ENCODE peak calls at places on chromosomes 5 and 9, in ten cellular contexts. N is A549, T is heart left ventricle, R is prostate gland, S is gastrocnemius medialis, Q is NB4, C is sigmoid colon, P is suprapubic skin, X is transverse colon, K is IMR-90. W is an unnamed sample.

GRCh38 chr9:81529556-81530193 is 159.7 kb downstream of the TLE1 start:
- DNase-seq in K (peak), X (no peak), R (peak), S (no peak), C (peak), T (no peak), N (peak), P (no peak), Q (no peak), W (no peak)

GRCh38 chr9:133701321-133701980 is 36.7 kb downstream of the SARDH start:
- DNase-seq in C (peak), R (no peak), P (peak), K (no peak), T (peak), S (no peak), Q (no peak), N (no peak), X (no peak), W (no peak)

GRCh38 chr5:143201589-143201988 is 201.9 kb downstream of the NR3C1 start:
- DNase-seq in T (no peak), Q (no peak), S (no peak), C (no peak), P (no peak), K (peak), R (no peak), X (no peak), N (no peak), W (no peak)

GRCh38 chr9:94801685-94802084 is 75.2 kb downstream of the AOPEP start:
- DNase-seq in T (no peak), K (peak), R (no peak), P (no peak), C (no peak), X (no peak), N (no peak), Q (no peak), S (no peak), W (no peak)

GRCh38 chr9:21570643-21571275 is 88.6 kb upstream of the IFNE start:
- DNase-seq in P (no peak), K (no peak), R (no peak), C (no peak), T (no peak), X (no peak), S (no peak), N (no peak), Q (no peak), W (no peak)

GRCh38 chr5:137022725-137023124 is 476.4 kb downstream of the SPOCK1 start:
- DNase-seq in Q (no peak), S (no peak), P (no peak), X (no peak), K (no peak), R (no peak), T (no peak), N (no peak), C (no peak), W (no peak)

GRCh38 chr5:92687793-92688467 is 893.1 kb downstream of the NR2F1-AS1 start:
- DNase-seq in S (no peak), R (no peak), N (peak), T (no peak), Q (peak), C (no peak), X (no peak), P (no peak), K (peak), W (no peak)

GRCh38 chr5:42993516-42994284 is 46.4 kb downstream of the ANXA2R start:
- DNase-seq in N (no peak), X (peak), S (no peak), C (no peak), P (no peak), Q (peak), K (peak), R (no peak), T (no peak), W (peak)

GRCh38 chr5:16889203-16889971 is 46.7 kb downstream of the MYO10 start:
- DNase-seq in S (no peak), T (no peak), K (peak), P (no peak), C (no peak), Q (no peak), R (peak), X (no peak), N (no peak), W (no peak)

GRCh38 chr5:67181648-67182218 is 14.9 kb downstream of the CD180 start:
- DNase-seq in Q (peak), C (no peak), X (no peak), S (no peak), T (no peak), N (no peak), P (no peak), K (no peak), R (no peak), W (no peak)

GRCh38 chr9:128429505-128430086 is 8.9 kb downstream of the CERCAM start:
- DNase-seq in N (no peak), S (no peak), R (no peak), X (no peak), K (no peak), T (no peak), C (no peak), P (no peak), Q (no peak), W (no peak)

GRCh38 chr9:132214027-132214622 is 52.3 kb downstream of the NTNG2 start:
- DNase-seq in S (peak), Q (peak), N (peak), X (no peak), K (peak), T (peak), R (peak), C (peak), P (no peak), W (no peak)

GRCh38 chr5:54671111-54671531 is 153.6 kb downstream of the SNX18 start:
- DNase-seq in X (no peak), Q (no peak), S (no peak), R (peak), N (no peak), T (no peak), P (no peak), C (no peak), K (peak), W (no peak)

GRCh38 chr5:82538339-82539034 is 260.3 kb upstream of the RPS23 start:
- DNase-seq in R (no peak), Q (no peak), P (no peak), T (no peak), S (no peak), N (no peak), X (no peak), C (no peak), K (no peak), W (no peak)

GRCh38 chr9:91534374-91534773 is 110.7 kb upstream of the NFIL3 start:
- DNase-seq in S (no peak), R (no peak), N (no peak), P (no peak), T (no peak), C (no peak), K (peak), X (no peak), Q (no peak), W (no peak)

GRCh38 chr5:157511656-157512644 is 51.9 kb downstream of the NIPAL4 start:
- DNase-seq in X (peak), R (peak), C (peak), K (peak), N (peak), P (peak), S (peak), T (peak), Q (peak), W (peak)

GRCh38 chr5:172503925-172504730 is 49.8 kb upstream of the SH3PXD2B start:
- DNase-seq in K (no peak), R (peak), P (peak), T (peak), S (peak), X (peak), Q (no peak), N (no peak), C (peak), W (peak)

GRCh38 chr5:23223846-23224245 is 283.6 kb upstream of the PRDM9 start:
- DNase-seq in C (no peak), N (no peak), K (no peak), S (no peak), Q (no peak), R (no peak), T (no peak), X (no peak), P (no peak), W (no peak)

GRCh38 chr9:16344343-16344742 is 526.1 kb downstream of the BNC2 start:
- DNase-seq in C (no peak), Q (no peak), N (peak), R (no peak), P (no peak), T (no peak), X (no peak), K (peak), S (no peak), W (no peak)

GRCh38 chr9:37410354-37410861 is 12.1 kb upstream of the GRHPR start:
- DNase-seq in R (no peak), K (no peak), P (no peak), X (no peak), Q (no peak), T (no peak), S (no peak), C (no peak), N (no peak), W (no peak)

GRCh38 chr9:25724424-25724823 is 46.2 kb upstream of the TUSC1 start:
- DNase-seq in X (no peak), N (no peak), Q (no peak), K (peak), P (no peak), T (no peak), R (no peak), C (no peak), S (no peak), W (no peak)

DNA sequence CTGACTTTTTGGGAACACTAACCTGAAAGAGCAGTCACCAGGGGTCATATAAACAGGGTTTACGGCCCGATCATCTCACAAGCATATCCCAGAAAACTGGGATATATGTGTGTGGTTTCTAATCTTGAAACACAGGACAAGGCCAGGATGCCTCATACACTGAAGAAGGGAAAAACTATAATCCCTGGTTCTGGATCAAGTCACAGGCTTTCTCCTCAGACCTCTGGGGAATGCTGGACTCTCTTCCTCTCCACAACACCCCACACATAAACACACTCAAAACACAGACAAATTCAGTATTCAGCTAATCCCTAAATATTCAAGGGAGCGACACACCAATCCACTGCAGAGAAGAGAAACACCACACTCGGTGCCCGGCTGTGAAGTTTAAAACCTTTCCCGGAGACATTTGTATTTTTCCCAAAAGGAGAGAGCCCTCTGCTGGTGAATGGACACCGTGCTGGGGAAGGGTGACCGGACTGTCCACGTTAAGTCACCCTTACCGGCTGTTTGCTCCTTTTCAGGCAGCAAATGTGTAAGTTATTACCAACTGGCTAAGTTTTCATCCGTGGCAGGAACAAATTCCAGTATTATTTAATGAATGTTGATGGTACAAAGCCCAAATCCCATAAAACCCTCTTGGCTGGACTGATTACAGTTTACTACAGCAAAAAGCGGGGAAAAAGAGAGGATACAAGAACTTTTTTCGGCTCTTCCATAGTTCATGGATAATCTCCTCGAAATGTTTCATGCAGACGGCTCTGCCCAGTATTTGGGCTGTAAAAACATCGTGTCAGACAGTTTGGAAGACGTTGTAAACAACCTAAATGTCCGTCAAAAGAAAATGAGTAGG is 131.0 kb upstream of the SLC30A5 start:
- DNase-seq in S (peak), R (peak), X (peak), N (peak), Q (peak), P (peak), K (peak), C (peak), T (no peak), W (peak)
- TF ChIP-seq CTCF in S (peak), R (peak), X (peak), N (peak), Q (peak), P (peak), K (peak), C (peak), T (peak), W (peak)

DNA sequence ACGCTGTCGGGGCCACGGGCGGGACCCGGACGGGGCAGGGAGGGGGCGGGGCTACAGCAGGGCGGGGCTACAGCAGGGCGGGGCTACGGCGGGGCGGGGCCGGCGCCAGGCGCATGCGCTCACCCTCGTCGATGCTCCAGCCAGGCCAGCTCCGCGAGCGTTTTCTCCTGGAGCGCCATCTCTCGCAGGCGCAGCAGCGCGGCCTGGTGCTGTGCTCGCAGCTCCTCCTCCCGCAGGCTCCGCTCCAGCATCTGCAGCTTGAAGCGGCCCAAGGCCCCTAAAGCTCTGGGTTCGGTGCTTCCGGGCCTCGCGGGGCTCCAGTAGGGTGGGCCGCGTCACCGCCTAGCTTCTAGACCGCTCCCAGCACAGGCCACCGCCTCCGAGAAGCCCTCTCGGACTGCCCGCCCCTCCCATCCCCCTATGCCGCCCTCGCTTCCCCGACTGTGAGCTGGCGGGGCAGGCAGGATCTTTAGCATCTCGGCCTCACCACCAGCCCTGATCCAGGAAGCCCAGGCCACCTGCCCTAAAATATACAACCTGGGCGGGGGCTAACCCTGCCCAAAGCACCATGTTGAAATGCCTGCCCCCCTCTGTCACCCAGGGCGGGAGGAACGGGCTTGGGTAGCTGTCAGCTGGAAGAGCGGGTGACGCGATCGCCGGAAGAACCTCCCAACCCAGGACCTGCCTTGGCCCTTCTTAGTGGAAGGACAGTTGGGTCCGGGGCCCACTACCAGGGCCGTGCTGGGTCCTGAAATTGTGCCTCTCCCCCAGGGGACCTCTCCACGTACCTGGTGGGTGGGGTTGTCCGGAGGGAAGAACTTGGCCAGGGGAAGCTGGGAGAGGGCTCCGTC is 21.9 kb upstream of the QSOX2 start:
- DNase-seq in X (peak), K (peak), P (no peak), Q (peak), N (peak), C (peak), R (peak), T (peak), S (peak), W (peak)
- TF ChIP-seq POLR2A in X (no peak), K (no peak), P (no peak), Q (no peak), N (peak), C (no peak), R (peak), T (peak), S (no peak), W (no peak)

GRCh38 chr9:3863114-3863528 is 337.3 kb upstream of the RFX3 start:
- DNase-seq in P (no peak), T (no peak), S (no peak), R (no peak), C (no peak), K (peak), Q (peak), X (no peak), N (peak), W (no peak)
- TF ChIP-seq CTCF in P (no peak), T (no peak), S (no peak), R (no peak), C (no peak), K (no peak), Q (no peak), X (no peak), N (no peak), W (no peak)

GRCh38 chr5:178232124-178232919 is at the start of gene PHYKPL:
- DNase-seq in C (peak), S (peak), Q (peak), R (peak), T (peak), P (peak), X (peak), N (peak), K (peak), W (peak)
- TF ChIP-seq POLR2A in C (no peak), S (peak), Q (peak), R (peak), T (peak), P (no peak), X (peak), N (peak), K (peak), W (no peak)

DNA sequence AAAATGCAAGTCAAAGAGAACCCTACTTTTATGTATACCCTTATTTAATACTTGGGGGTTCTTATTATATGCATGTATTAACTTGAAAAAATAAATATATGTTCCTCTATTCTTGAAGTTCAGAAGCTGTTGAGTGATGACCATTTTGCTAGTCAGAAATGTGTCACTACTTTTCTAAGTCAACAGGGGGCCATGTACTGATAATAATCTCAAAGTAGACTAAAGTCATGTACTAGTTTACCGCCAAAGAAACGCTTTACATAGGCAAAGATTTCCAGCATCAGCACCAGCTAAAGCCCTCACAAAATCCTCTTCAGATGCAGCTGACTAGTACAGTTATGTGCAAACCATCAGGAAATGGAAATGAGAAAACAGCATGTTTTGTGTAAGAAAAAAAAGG is 5.7 kb upstream of the BHMT start:
- DNase-seq in P (no peak), N (peak), C (no peak), S (no peak), R (no peak), K (no peak), T (no peak), Q (no peak), X (no peak), W (no peak)
- TF ChIP-seq CTCF in P (no peak), N (no peak), C (no peak), S (no peak), R (no peak), K (no peak), T (no peak), Q (no peak), X (no peak), W (no peak)

GRCh38 chr9:77915744-77916143 is 115.9 kb downstream of the GNAQ start:
- DNase-seq in R (no peak), X (no peak), S (no peak), Q (no peak), T (no peak), N (no peak), K (no peak), P (no peak), C (no peak), W (no peak)

GRCh38 chr9:77912895-77913693 is 118.5 kb downstream of the GNAQ start:
- DNase-seq in C (no peak), P (no peak), N (no peak), S (no peak), X (no peak), Q (peak), R (no peak), T (no peak), K (peak), W (no peak)

GRCh38 chr9:77911928-77912327 is 119.7 kb downstream of the GNAQ start:
- DNase-seq in T (no peak), P (no peak), R (no peak), S (no peak), N (no peak), C (no peak), Q (no peak), K (no peak), X (no peak), W (no peak)

GRCh38 chr9:77917800-77918199 is 113.8 kb downstream of the GNAQ start:
- DNase-seq in K (no peak), T (no peak), C (no peak), S (no peak), R (no peak), N (no peak), Q (no peak), P (no peak), X (no peak), W (no peak)

GRCh38 chr9:77916410-77916819 is 115.2 kb downstream of the GNAQ start:
- DNase-seq in R (no peak), T (no peak), Q (no peak), X (no peak), C (no peak), K (no peak), N (no peak), S (no peak), P (no peak), W (no peak)
- TF ChIP-seq POLR2A in R (no peak), T (no peak), Q (no peak), X (no peak), C (no peak), K (no peak), N (no peak), S (no peak), P (no peak), W (no peak)

W was measured in lower leg skin.